ENCODE peak calls at places on chromosomes 13 and 19, in seven cellular contexts. D is heart right ventricle, M is H1, K is vagina, F is AG09309, S is IMR-90, V is aorta. P is an unnamed sample.

GRCh38 chr13:75749407-75749806 is 113.3 kb downstream of the LMO7 start:
- DNase-seq in D (no peak), S (peak), M (no peak), K (no peak), F (peak), V (peak), P (no peak)

GRCh38 chr19:46571495-46571894 is 29.6 kb upstream of the CALM3 start:
- DNase-seq in S (no peak), V (no peak), F (no peak), K (no peak), D (no peak), M (peak), P (peak)

GRCh38 chr13:21075303-21076264 is 14.2 kb upstream of the LATS2 start:
- DNase-seq in K (no peak), F (no peak), D (peak), S (no peak), V (peak), M (peak), P (peak)

GRCh38 chr19:38642176-38642575 is 5.3 kb upstream of the ACTN4 start:
- DNase-seq in F (no peak), K (no peak), M (no peak), S (no peak), D (no peak), V (no peak), P (peak)

GRCh38 chr13:73708393-73708985 is 425.7 kb downstream of the KLF12 start:
- DNase-seq in V (no peak), K (no peak), D (no peak), S (peak), M (no peak), F (peak), P (peak)

GRCh38 chr13:101649490-101650126 is 197.1 kb downstream of the ITGBL1 start:
- DNase-seq in M (no peak), D (no peak), S (peak), V (no peak), F (no peak), K (no peak), P (no peak)

GRCh38 chr19:8657869-8658268 is 27.4 kb downstream of the NFILZ start:
- DNase-seq in K (no peak), M (no peak), S (no peak), V (no peak), D (no peak), F (no peak), P (no peak)

GRCh38 chr13:43428545-43429287 is 358.1 kb downstream of the ENOX1 start:
- DNase-seq in D (no peak), M (no peak), F (no peak), S (no peak), V (no peak), K (no peak), P (no peak)

GRCh38 chr13:50678464-50679162 is 164.9 kb downstream of the DLEU7 start:
- DNase-seq in S (peak), K (no peak), F (peak), V (no peak), D (no peak), M (no peak), P (no peak)

GRCh38 chr19:51546650-51547396 is 15.4 kb upstream of the SIGLEC6 start:
- DNase-seq in S (peak), V (no peak), F (peak), K (no peak), M (no peak), D (no peak), P (no peak)

GRCh38 chr13:51451467-51452390 is 1.1 kb downstream of the INTS6 start:
- DNase-seq in M (peak), K (no peak), F (no peak), S (peak), D (peak), V (peak), P (peak)

GRCh38 chr13:74221752-74222151 is 87.5 kb upstream of the KLF12 start:
- DNase-seq in D (no peak), M (no peak), S (no peak), V (no peak), K (no peak), F (no peak), P (no peak)

GRCh38 chr13:108346376-108346775 is 76.9 kb downstream of the TNFSF13B start:
- DNase-seq in S (no peak), F (no peak), K (no peak), D (no peak), M (no peak), V (no peak), P (no peak)

GRCh38 chr13:98478134-98479129 is 98.5 kb downstream of the STK24 start:
- DNase-seq in K (no peak), D (no peak), V (no peak), M (no peak), S (peak), F (no peak), P (peak)

GRCh38 chr19:57068921-57069697 is 50.7 kb upstream of the USP29 start:
- DNase-seq in K (no peak), M (peak), S (no peak), F (no peak), V (no peak), D (no peak), P (peak)

GRCh38 chr13:29994911-29995601 is 144.6 kb upstream of the UBL3 start:
- DNase-seq in F (no peak), V (no peak), D (no peak), K (no peak), S (no peak), M (no peak), P (no peak)

GRCh38 chr13:66886248-66886647 is 343.9 kb downstream of the PCDH9 start:
- DNase-seq in S (no peak), F (no peak), M (no peak), K (no peak), V (no peak), D (no peak), P (no peak)

GRCh38 chr13:42497798-42498197 is 76.2 kb upstream of the TNFSF11 start:
- DNase-seq in K (no peak), S (peak), M (no peak), V (no peak), F (no peak), D (no peak), P (no peak)

GRCh38 chr19:11659612-11660011 is 62.3 kb downstream of the ZNF627 start:
- DNase-seq in K (no peak), F (no peak), D (no peak), V (no peak), M (no peak), S (peak), P (peak)

GRCh38 chr19:2084993-2085720 is 11.0 kb downstream of the MOB3A start:
- DNase-seq in S (no peak), F (no peak), K (no peak), V (peak), D (peak), M (no peak), P (no peak)

GRCh38 chr13:91228940-91229339 is 118.5 kb upstream of the MIR17HG start:
- DNase-seq in D (no peak), M (no peak), F (no peak), V (no peak), S (no peak), K (no peak), P (no peak)

GRCh38 chr19:19866599-19867248 is 1.0 kb downstream of the ZNF253 start:
- DNase-seq in M (peak), D (no peak), V (no peak), S (no peak), K (no peak), F (no peak), P (peak)

GRCh38 chr13:113150545-113151365 is 7.7 kb upstream of the PROZ start:
- DNase-seq in S (no peak), M (peak), D (no peak), K (peak), V (no peak), F (no peak), P (peak)

GRCh38 chr13:20230913-20231838 is 943 bp downstream of the GJB6 start:
- DNase-seq in K (no peak), D (no peak), M (peak), V (no peak), F (no peak), S (no peak), P (peak)

GRCh38 chr13:26950968-26951367 is 190.4 kb upstream of the GPR12 start:
- DNase-seq in F (no peak), M (no peak), V (no peak), K (no peak), D (no peak), S (no peak), P (no peak)

GRCh38 chr19:54164369-54165068 is 5.0 kb upstream of the LENG1 start:
- DNase-seq in F (no peak), M (peak), V (no peak), S (peak), D (peak), K (no peak), P (peak)

GRCh38 chr19:1261863-1262686 is 7.1 kb upstream of the CIRBP start:
- DNase-seq in M (no peak), D (peak), S (peak), V (peak), F (no peak), K (no peak), P (peak)

GRCh38 chr13:112588490-112589297 is 741 bp upstream of the TUBGCP3 start:
- DNase-seq in F (no peak), K (no peak), D (no peak), S (no peak), V (no peak), M (no peak), P (peak)

GRCh38 chr19:43809762-43810696 is 7.8 kb upstream of the LYPD5 start:
- DNase-seq in D (no peak), F (peak), M (no peak), S (peak), V (no peak), K (no peak), P (peak)

GRCh38 chr13:28451482-28452217 is 43.3 kb downstream of the FLT1 start:
- DNase-seq in M (no peak), S (no peak), V (no peak), K (no peak), F (no peak), D (peak), P (peak)

GRCh38 chr13:46404732-46405097 is 17.7 kb upstream of the RUBCNL start:
- DNase-seq in D (no peak), S (no peak), M (no peak), K (no peak), V (no peak), F (no peak), P (no peak)

GRCh38 chr13:46893820-46894533 is 2.9 kb downstream of the HTR2A start:
- DNase-seq in D (peak), K (no peak), M (peak), F (no peak), V (peak), S (peak), P (peak)

GRCh38 chr19:50418186-50419021 is at the start of gene SPIB:
- DNase-seq in M (no peak), D (no peak), S (no peak), K (no peak), V (no peak), F (no peak), P (peak)
- H3K4me3 ChIP-seq in M (peak), D (no peak), S (no peak), K (no peak), V (no peak), F (no peak), P (peak)

GRCh38 chr13:106533101-106533939 is 2.1 kb downstream of the EFNB2 start:
- DNase-seq in F (no peak), S (peak), M (peak), V (peak), D (peak), K (no peak), P (peak)
- H3K4me3 ChIP-seq in F (peak), S (peak), M (peak), V (peak), D (peak), K (peak), P (peak)

GRCh38 chr19:6465663-6466062 is 1.6 kb downstream of the CRB3 start:
- DNase-seq in F (no peak), S (no peak), D (no peak), K (no peak), M (no peak), V (no peak), P (no peak)

GRCh38 chr19:6466526-6467248 is 2.6 kb downstream of the CRB3 start:
- DNase-seq in M (no peak), D (no peak), V (no peak), K (no peak), F (no peak), S (no peak), P (no peak)

GRCh38 chr19:6464070-6464873 is at the start of gene CRB3:
- DNase-seq in F (no peak), K (no peak), V (no peak), M (peak), D (no peak), S (no peak), P (peak)

GRCh38 chr19:6467384-6467783 is 3.3 kb downstream of the CRB3 start:
- DNase-seq in D (no peak), F (no peak), M (no peak), V (no peak), K (no peak), S (no peak), P (no peak)

GRCh38 chr19:6465006-6465405 is 935 bp downstream of the CRB3 start:
- DNase-seq in K (no peak), V (no peak), D (no peak), M (no peak), F (no peak), S (no peak), P (peak)
- H3K4me3 ChIP-seq in K (peak), V (no peak), D (no peak), M (peak), F (no peak), S (no peak), P (peak)

DNA sequence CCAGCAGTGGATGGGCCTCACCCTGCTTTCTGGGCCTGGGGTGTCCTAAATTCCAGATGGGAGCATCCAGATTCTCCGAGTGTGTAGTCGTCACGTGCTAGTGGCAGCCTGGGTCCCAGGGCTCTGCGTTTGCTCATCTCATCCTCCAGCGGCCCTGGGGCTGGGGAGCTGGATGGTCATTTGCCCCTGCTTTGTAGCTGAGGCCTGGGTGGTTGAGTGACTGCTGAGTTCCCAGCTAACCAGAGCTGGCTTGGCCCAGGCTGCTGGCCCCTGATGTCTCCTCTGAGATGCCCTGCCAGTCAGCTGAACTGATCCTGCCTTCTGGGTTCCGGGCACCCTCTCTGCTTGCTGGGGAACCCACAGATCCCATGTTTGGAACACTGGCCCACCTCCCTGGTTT is 22.5 kb upstream of the CRTC1 start:
- DNase-seq in V (no peak), K (no peak), F (no peak), M (no peak), D (no peak), S (no peak), P (no peak)
- H3K4me3 ChIP-seq in V (no peak), K (peak), F (no peak), M (no peak), D (no peak), S (no peak), P (no peak)

GRCh38 chr13:106558527-106558926 is 9.4 kb downstream of the ARGLU1 start:
- DNase-seq in D (no peak), F (no peak), S (no peak), K (no peak), V (no peak), M (no peak), P (no peak)

GRCh38 chr13:106562301-106562700 is 5.6 kb downstream of the ARGLU1 start:
- DNase-seq in V (no peak), M (no peak), D (no peak), F (no peak), K (no peak), S (no peak), P (no peak)

GRCh38 chr13:106565127-106565775 is 2.7 kb downstream of the ARGLU1 start:
- DNase-seq in K (no peak), F (no peak), V (no peak), S (no peak), M (no peak), D (no peak), P (no peak)

GRCh38 chr13:106560791-106561190 is 7.1 kb downstream of the ARGLU1 start:
- DNase-seq in M (no peak), F (no peak), S (no peak), V (no peak), K (no peak), D (no peak), P (no peak)

GRCh38 chr13:106561551-106562170 is 6.3 kb downstream of the ARGLU1 start:
- DNase-seq in V (no peak), F (no peak), S (peak), M (no peak), K (no peak), D (no peak), P (no peak)
- H3K4me3 ChIP-seq in V (no peak), F (no peak), S (no peak), M (no peak), K (no peak), D (peak), P (no peak)

GRCh38 chr19:4054471-4055208 is 12.1 kb downstream of the ZBTB7A start:
- DNase-seq in D (no peak), F (no peak), K (no peak), V (peak), S (no peak), M (no peak), P (no peak)

GRCh38 chr19:4052993-4053422 is 13.7 kb downstream of the ZBTB7A start:
- DNase-seq in K (no peak), S (no peak), M (no peak), F (no peak), V (no peak), D (no peak), P (no peak)

GRCh38 chr19:4053423-4054324 is 13.0 kb downstream of the ZBTB7A start:
- DNase-seq in S (no peak), K (no peak), F (no peak), D (no peak), V (no peak), M (no peak), P (no peak)

GRCh38 chr19:4051175-4052101 is 15.3 kb downstream of the ZBTB7A start:
- DNase-seq in V (no peak), S (peak), D (no peak), F (no peak), K (no peak), M (no peak), P (no peak)

GRCh38 chr19:4052114-4052992 is 14.3 kb downstream of the ZBTB7A start:
- DNase-seq in M (no peak), K (no peak), S (peak), D (peak), F (no peak), V (no peak), P (peak)
- H3K4me3 ChIP-seq in M (no peak), K (peak), S (no peak), D (peak), F (no peak), V (no peak), P (no peak)

GRCh38 chr19:17266026-17266425 is 1.2 kb upstream of the BABAM1 start:
- DNase-seq in M (no peak), F (no peak), D (no peak), V (no peak), K (no peak), S (no peak), P (no peak)
- H3K4me3 ChIP-seq in M (no peak), F (no peak), D (no peak), V (no peak), K (no peak), S (no peak), P (no peak)

DNA sequence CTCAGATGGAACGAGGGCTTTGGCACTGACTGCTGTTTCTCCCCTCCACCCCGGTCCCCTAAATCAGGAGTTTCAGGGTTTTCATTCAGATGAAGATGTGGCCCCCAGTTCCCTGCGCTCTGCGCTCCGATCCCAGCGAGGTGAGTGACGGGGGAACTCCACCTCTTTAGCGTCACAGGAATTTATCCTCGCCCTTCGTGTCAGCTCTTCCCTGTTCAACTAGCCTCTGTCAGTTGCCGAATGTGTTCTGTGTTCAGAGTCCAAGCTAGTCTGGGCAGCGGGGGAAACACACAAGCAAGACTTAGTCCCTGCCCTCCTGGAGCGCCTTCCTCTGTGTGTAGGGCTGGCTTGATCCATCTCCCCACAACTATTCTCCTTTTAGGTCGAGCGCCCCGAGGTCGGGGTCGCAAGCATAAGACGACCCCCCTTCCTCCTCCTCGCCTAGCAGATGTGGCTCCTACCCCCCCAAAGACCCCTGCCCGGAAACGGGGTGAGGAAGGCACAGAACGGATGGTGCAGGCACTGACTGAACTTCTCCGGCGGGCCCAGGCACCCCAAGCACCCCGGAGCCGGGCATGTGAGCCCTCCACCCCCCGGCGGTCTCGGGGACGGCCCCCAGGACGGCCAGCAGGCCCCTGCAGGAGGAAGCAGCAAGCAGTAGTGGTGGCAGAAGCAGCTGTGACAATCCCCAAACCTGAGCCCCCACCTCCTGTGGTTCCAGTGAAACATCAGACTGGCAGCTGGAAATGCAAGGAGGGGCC is 1.8 kb downstream of the KMT2B start:
- DNase-seq in S (no peak), K (no peak), D (no peak), F (no peak), V (no peak), M (no peak), P (peak)
- H3K4me3 ChIP-seq in S (no peak), K (peak), D (no peak), F (peak), V (no peak), M (peak), P (no peak)

GRCh38 chr13:110479648-110480047 is 81.9 kb downstream of the RAB20 start:
- DNase-seq in D (peak), S (no peak), F (no peak), K (no peak), V (peak), M (no peak), P (no peak)
- H3K4me3 ChIP-seq in D (no peak), S (no peak), F (no peak), K (no peak), V (no peak), M (no peak), P (no peak)

DNA sequence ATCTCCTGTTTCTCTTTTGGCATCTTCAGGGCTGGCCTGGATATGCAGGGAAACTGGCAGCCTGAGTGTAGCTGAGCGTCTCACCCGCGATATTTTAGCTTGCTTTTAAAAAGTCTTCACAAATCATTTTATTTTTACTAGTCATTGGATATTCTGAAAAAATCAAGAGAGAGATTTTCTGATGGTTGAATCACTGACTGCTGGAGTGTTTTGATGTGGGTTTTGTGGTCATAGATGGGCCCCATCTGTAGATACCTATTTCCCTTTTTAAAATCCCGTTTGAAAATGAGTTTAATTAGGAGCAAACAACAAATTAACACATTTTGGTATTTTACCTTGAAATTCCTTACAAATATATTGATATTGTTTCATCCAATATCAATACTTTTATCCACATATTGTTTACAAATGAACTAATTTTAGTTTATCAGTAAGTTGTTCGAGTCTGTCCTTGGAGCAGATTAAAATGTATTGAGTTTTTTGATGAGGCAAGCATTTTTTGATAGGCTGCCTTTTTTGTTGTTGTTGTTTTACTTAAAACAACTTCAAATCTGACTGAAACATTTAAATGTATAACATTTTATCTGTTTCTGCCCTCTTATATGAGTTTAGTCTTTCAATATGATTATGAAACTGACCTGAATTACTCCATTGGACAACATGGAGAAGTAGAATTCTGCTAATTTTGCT is 21.5 kb upstream of the OXGR1 start:
- DNase-seq in K (no peak), D (no peak), M (no peak), S (no peak), V (no peak), F (no peak), P (no peak)
- H3K4me3 ChIP-seq in K (no peak), D (no peak), M (no peak), S (no peak), V (no peak), F (no peak), P (no peak)

P was measured in H7.